ENCODE peak calls at places on chromosomes 4 and X, in ten cellular contexts. E is K562; H is CD4-positive, alpha-beta T cell; W is activated naive CD4-positive, alpha-beta T cell treated with anti-CD3 and anti-CD28 coated beads, Interleukin-2, amount 50 U/mL, for 16 hours; S is activated T-cell treated with anti-CD3 and anti-CD28 coated beads for 1 hour; T is pancreas; A is skeletal muscle cell; I is amniotic stem cell; Z is activated CD4-positive, alpha-beta T cell treated with anti-CD3 and anti-CD28 coated beads, Interleukin-2, amount 10 ng/mL, durations not matched to agents 7 days and 5 days; K is GM20000. X is an unnamed sample.

GRCh38 chr4:34039766-34040165 is 2204.5 kb downstream of the ARAP2 start:
- DNase-seq in A (no peak), W (no peak), I (no peak), E (no peak), S (no peak), H (no peak), K (no peak), Z (no peak), T (no peak), X (no peak)

GRCh38 chrX:121000589-121000988 is 15.0 kb upstream of the CT47A1 start:
- DNase-seq in E (no peak), K (peak; percentile 2), A (no peak), H (no peak), S (no peak), I (no peak), W (no peak), T (no peak), Z (no peak), X (peak; percentile 17)

GRCh38 chr4:95585016-95585695 is 36.4 kb upstream of the UNC5C start:
- DNase-seq in Z (no peak), I (no peak), K (no peak), S (no peak), W (no peak), E (no peak), H (no peak), T (no peak), A (no peak), X (no peak)

GRCh38 chr4:89752932-89753598 is 83.9 kb downstream of the SNCA start:
- DNase-seq in H (no peak), A (peak; percentile 98), I (peak; percentile 32), E (no peak), W (no peak), Z (no peak), K (no peak), T (no peak), S (no peak), X (peak; percentile 21)

GRCh38 chrX:65034641-65035450 is 58.6 kb upstream of the ZC4H2 start:
- DNase-seq in A (peak; percentile 25), H (peak; percentile 78), S (peak; percentile 64), K (peak; percentile 83), E (peak; percentile 86), I (peak; percentile 10), W (peak; percentile 83), T (peak; percentile 83), Z (peak; percentile 81), X (peak; percentile 85)

GRCh38 chr4:165844151-165844550 is 28.9 kb upstream of the TLL1 start:
- DNase-seq in W (no peak), I (no peak), S (no peak), Z (no peak), H (no peak), A (no peak), E (no peak), T (no peak), K (no peak), X (no peak)

GRCh38 chrX:9530848-9531274 is 66.0 kb downstream of the TBL1X start:
- DNase-seq in I (peak; percentile 86), W (peak; percentile 48), E (peak; percentile 69), S (peak; percentile 18), Z (peak; percentile 62), T (no peak), A (peak; percentile 85), H (peak; percentile 20), K (peak; percentile 43), X (peak; percentile 75)

GRCh38 chr4:41452484-41453225 is 85.3 kb upstream of the LIMCH1 start:
- DNase-seq in S (no peak), W (no peak), Z (no peak), A (no peak), K (no peak), T (no peak), E (no peak), H (no peak), I (no peak), X (no peak)

GRCh38 chrX:1537031-1537715 is at the start of gene P2RY8:
- DNase-seq in H (peak; percentile 76), S (peak; percentile 65), K (peak; percentile 67), E (no peak), A (peak; percentile 2), T (no peak), W (peak; percentile 78), I (no peak), Z (peak; percentile 87), X (no peak)